ENCODE peak calls at places on chromosomes 11 and 22, in seven cellular contexts. R is effector memory CD4-positive, alpha-beta T cell; N is astrocyte of the spinal cord; C is activated naive CD8-positive, alpha-beta T cell treated with anti-CD3 and anti-CD28 coated beads, Interleukin-2, amount 50 U/mL, for 24 hours; G is activated CD4-positive, alpha-beta T cell treated with anti-CD3 and anti-CD28 coated beads for 48 hours; P is AG09319; D is osteoblast. S is an unnamed sample.

GRCh38 chr11:122814401-122814800 is 23.9 kb upstream of the CRTAM start:
- DNase-seq in R (no peak), N (no peak), C (no peak), G (no peak), P (no peak), D (no peak), S (no peak)

GRCh38 chr22:46681010-46681409 is 57.0 kb downstream of the CERK start:
- DNase-seq in R (no peak), N (no peak), C (no peak), G (peak), P (no peak), D (peak), S (no peak)

GRCh38 chr22:31611065-31611760 is 50.8 kb downstream of the PISD start:
- DNase-seq in R (no peak), N (no peak), C (no peak), G (no peak), P (no peak), D (peak), S (no peak)

GRCh38 chr22:29328566-29329500 is 13.3 kb upstream of the RASL10A start:
- DNase-seq in R (no peak), N (no peak), C (no peak), G (no peak), P (no peak), D (peak), S (no peak)

GRCh38 chr11:14026961-14027360 is 64.4 kb downstream of the SPON1 start:
- DNase-seq in R (no peak), N (no peak), C (no peak), G (no peak), P (no peak), D (no peak), S (no peak)

GRCh38 chr11:94753630-94754029 is 14.5 kb upstream of the AMOTL1 start:
- DNase-seq in R (no peak), N (no peak), C (no peak), G (no peak), P (no peak), D (no peak), S (no peak)

GRCh38 chr22:19355413-19356157 is 64.1 kb upstream of the CLTCL1 start:
- DNase-seq in R (no peak), N (no peak), C (no peak), G (no peak), P (no peak), D (no peak), S (no peak)

GRCh38 chr11:118921121-118921928 is 4.4 kb downstream of the BCL9L start:
- DNase-seq in R (no peak), N (peak), C (no peak), G (no peak), P (peak), D (peak), S (no peak)

GRCh38 chr11:77211040-77211451 is 83.0 kb downstream of the MYO7A start:
- DNase-seq in R (no peak), N (no peak), C (no peak), G (no peak), P (no peak), D (peak), S (no peak)

GRCh38 chr22:33302549-33302948 is 244.4 kb upstream of the SYN3 start:
- DNase-seq in R (no peak), N (no peak), C (no peak), G (no peak), P (no peak), D (no peak), S (no peak)

GRCh38 chr11:110972640-110973039 is 260.4 kb upstream of the ARHGAP20 start:
- DNase-seq in R (no peak), N (peak), C (no peak), G (no peak), P (peak), D (peak), S (no peak)

GRCh38 chr22:50581950-50582561 is 593 bp downstream of the CHKB start:
- DNase-seq in R (no peak), N (no peak), C (peak), G (peak), P (no peak), D (peak), S (no peak)

GRCh38 chr11:112025682-112026081 is 474 bp downstream of the DLAT start:
- DNase-seq in R (no peak), N (peak), C (no peak), G (no peak), P (no peak), D (peak), S (no peak)

GRCh38 chr11:61635787-61636186 is 44.4 kb upstream of the DAGLA start:
- DNase-seq in R (no peak), N (no peak), C (no peak), G (no peak), P (no peak), D (no peak), S (no peak)

S was measured in T-helper 1 cell.